ENCODE peak calls at places on chromosomes 12 and 14, in four cellular contexts. V is stimulated activated CD8-positive, alpha-beta memory T cell treated with anti-CD3 and anti-CD28 coated beads, Interleukin-15, amount 100 ng/mL, for 1 hour; N is CD4-positive, alpha-beta memory T cell; A is HuH-7.5. H is an unnamed sample.
A peak's percentile ranks its signal among the peaks of the same experiment; 100 is the strongest.

GRCh38 chr12:52050116-52050770 is 999 bp upstream of the NR4A1 start:
- DNase-seq in V (no peak), N (no peak), A (peak; percentile 50), H (no peak)

GRCh38 chr12:113302925-113303640 is 31.8 kb downstream of the SLC8B1 start:
- DNase-seq in V (no peak), N (no peak), A (no peak), H (no peak)

GRCh38 chr12:100779191-100779590 is 15.4 kb upstream of the ANO4 start:
- DNase-seq in V (no peak), N (no peak), A (no peak), H (no peak)

GRCh38 chr12:26608706-26609105 is 224.3 kb downstream of the ITPR2 start:
- DNase-seq in V (no peak), N (no peak), A (no peak), H (no peak)

GRCh38 chr14:67722293-67722692 is 20.6 kb downstream of the RDH12 start:
- DNase-seq in V (no peak), N (no peak), A (no peak), H (no peak)

GRCh38 chr12:5898874-5899273 is 46.2 kb downstream of the ANO2 start:
- DNase-seq in V (no peak), N (no peak), A (peak; percentile 47), H (no peak)

GRCh38 chr12:80837342-80837978 is 100.3 kb downstream of the LIN7A start:
- DNase-seq in V (no peak), N (no peak), A (no peak), H (no peak)

GRCh38 chr12:15757553-15758255 is 31.5 kb downstream of the EPS8 start:
- DNase-seq in V (no peak), N (no peak), A (peak; percentile 3), H (no peak)

GRCh38 chr14:99717682-99718013 is 33.5 kb downstream of the CYP46A1 start:
- DNase-seq in V (no peak), N (no peak), A (no peak), H (no peak)

GRCh38 chr12:75792687-75793086 is 238.9 kb downstream of the PHLDA1 start:
- DNase-seq in V (no peak), N (no peak), A (no peak), H (no peak)

GRCh38 chr12:25052191-25053020 is 103.5 kb upstream of the BCAT1 start:
- DNase-seq in V (peak; percentile 10), N (peak; percentile 91), A (peak; percentile 37), H (no peak)

GRCh38 chr14:105065280-105066228 is at the start of gene GPR132:
- DNase-seq in V (peak; percentile 77), N (peak; percentile 97), A (no peak), H (peak; percentile 65)

GRCh38 chr14:34035177-34035933 is 84.5 kb upstream of the EGLN3 start:
- DNase-seq in V (no peak), N (no peak), A (no peak), H (no peak)

GRCh38 chr14:94115631-94116030 is 5.1 kb downstream of the IFI27 start:
- DNase-seq in V (no peak), N (no peak), A (no peak), H (no peak)